ENCODE peak calls at places on chromosome 4, in four cellular contexts. V, D, E and W are unnamed samples.

GRCh38 chr4:101355767-101356702 is 8.7 kb upstream of the PPP3CA start:
- DNase-seq in V (no peak), E (peak; percentile 92), D (no peak), W (peak; percentile 80)

GRCh38 chr4:8182858-8183725 is 16.0 kb upstream of the SH3TC1 start:
- DNase-seq in E (peak; percentile 70), D (peak; percentile 86), V (peak; percentile 77), W (peak; percentile 76)

GRCh38 chr4:140755811-140756291 is 334 bp downstream of the TBC1D9 start:
- DNase-seq in D (no peak), V (no peak), E (peak; percentile 46), W (peak; percentile 70)

GRCh38 chr4:89158884-89159503 is 47.7 kb downstream of the TIGD2 start:
- DNase-seq in E (peak; percentile 43), D (no peak), V (peak; percentile 25), W (peak; percentile 77)

GRCh38 chr4:82469776-82470345 is 39.5 kb downstream of the ENOPH1 start:
- DNase-seq in V (no peak), D (no peak), E (peak; percentile 70), W (peak; percentile 61)

GRCh38 chr4:77881460-77882295 is 19.0 kb downstream of the MRPL1 start:
- DNase-seq in D (no peak), E (peak; percentile 52), V (no peak), W (no peak)

GRCh38 chr4:83285022-83285387 is 407 bp upstream of the COQ2 start:
- DNase-seq in E (peak; percentile 29), V (no peak), D (no peak), W (peak; percentile 74)

GRCh38 chr4:169823685-169824084 is 65.9 kb upstream of the HPF1 start:
- DNase-seq in E (peak; percentile 60), V (peak; percentile 11), D (no peak), W (peak; percentile 51)

GRCh38 chr4:44016582-44017421 is 431.8 kb downstream of the KCTD8 start:
- DNase-seq in D (no peak), E (peak; percentile 23), V (no peak), W (no peak)

GRCh38 chr4:10732235-10732975 is 47.8 kb upstream of the CLNK start:
- DNase-seq in E (no peak), V (no peak), D (no peak), W (no peak)

GRCh38 chr4:154507170-154507569 is 15.6 kb upstream of the DCHS2 start:
- DNase-seq in D (peak; percentile 45), V (no peak), E (no peak), W (no peak)

GRCh38 chr4:136651932-136652331 is 880.4 kb downstream of the PCDH18 start:
- DNase-seq in E (peak; percentile 38), D (no peak), V (no peak), W (peak; percentile 17)

GRCh38 chr4:163332526-163333405 is at the start of gene NPY1R:
- DNase-seq in V (peak; percentile 49), E (peak; percentile 73), D (no peak), W (peak; percentile 80)

GRCh38 chr4:3688018-3688998 is 77.9 kb upstream of the ADRA2C start:
- DNase-seq in D (no peak), E (peak; percentile 1), V (no peak), W (no peak)

GRCh38 chr4:155667538-155668511 is 1.2 kb downstream of the GUCY1A1 start:
- DNase-seq in D (no peak), E (peak; percentile 27), V (no peak), W (peak; percentile 66)

GRCh38 chr4:88600129-88600849 is 8.0 kb downstream of the HERC3 start:
- DNase-seq in V (no peak), E (peak; percentile 95), D (peak; percentile 42), W (peak; percentile 92)

GRCh38 chr4:21835712-21836111 is 112.9 kb downstream of the KCNIP4 start:
- DNase-seq in D (no peak), E (no peak), V (no peak), W (peak; percentile 17)

GRCh38 chr4:77203380-77204197 is 46.6 kb downstream of the CCNG2 start:
- DNase-seq in D (peak; percentile 74), V (peak; percentile 61), E (peak; percentile 82), W (peak; percentile 77)

GRCh38 chr4:141065872-141066271 is 67.4 kb downstream of the RNF150 start:
- DNase-seq in V (no peak), D (no peak), E (no peak), W (no peak)

GRCh38 chr4:150402968-150403367 is 179.0 kb upstream of the MAB21L2 start:
- DNase-seq in E (peak; percentile 24), D (no peak), V (no peak), W (peak; percentile 39)

GRCh38 chr4:8548731-8549351 is 31.4 kb upstream of the GPR78 start:
- DNase-seq in D (no peak), E (no peak), V (no peak), W (no peak)

GRCh38 chr4:186820371-186820990 is 96.8 kb upstream of the FAT1 start:
- DNase-seq in V (no peak), D (no peak), E (peak; percentile 61), W (peak; percentile 68)

GRCh38 chr4:171813195-171813955 is at the start of gene GALNTL6:
- DNase-seq in E (no peak), D (no peak), V (no peak), W (no peak)

GRCh38 chr4:66840178-66840577 is 705.1 kb downstream of the CENPC start:
- DNase-seq in E (no peak), D (no peak), V (no peak), W (no peak)

GRCh38 chr4:2339458-2340271 is 77.8 kb upstream of the MXD4 start:
- DNase-seq in D (no peak), E (no peak), V (no peak), W (no peak)

GRCh38 chr4:186685744-186686143 is 37.9 kb downstream of the FAT1 start:
- DNase-seq in V (no peak), E (peak; percentile 92), D (peak; percentile 44), W (no peak)

GRCh38 chr4:60934896-60935295 is 265.2 kb upstream of the ADGRL3 start:
- DNase-seq in E (no peak), V (no peak), D (no peak), W (no peak)

DNA sequence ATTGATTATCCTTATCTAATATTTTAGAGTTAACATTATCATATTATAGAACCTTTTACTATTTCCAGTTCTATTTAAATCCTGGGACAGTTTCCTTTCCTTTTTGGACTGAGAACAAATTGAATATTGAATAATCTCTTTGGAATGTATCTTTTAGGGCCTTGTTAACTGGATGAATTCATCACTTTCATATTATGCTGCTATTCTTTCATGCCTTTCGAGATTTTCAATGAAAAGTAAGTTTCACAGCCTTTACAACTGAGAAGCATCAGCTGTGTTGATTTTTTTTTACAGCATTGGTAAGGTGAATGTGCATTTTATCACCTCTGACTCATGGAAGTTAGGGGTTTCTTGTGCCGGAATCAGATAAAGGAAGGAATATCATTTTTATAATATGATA is 39.6 kb downstream of the PDLIM5 start:
- DNase-seq in D (no peak), E (peak; percentile 52), V (no peak), W (peak; percentile 42)
- H3K9me1 ChIP-seq in D (no peaks in the 10 kb centered on the region), E (peaks cover 3% of the 10 kb centered on the region), V (no peaks in the 10 kb centered on the region), W (no peaks in the 10 kb centered on the region)

GRCh38 chr4:24745172-24745895 is 50.0 kb upstream of the SOD3 start:
- DNase-seq in V (no peak), D (no peak), E (no peak), W (no peak)
- H3K9me1 ChIP-seq in V (no peaks in the 10 kb centered on the region), D (no peaks in the 10 kb centered on the region), E (no peaks in the 10 kb centered on the region), W (no peaks in the 10 kb centered on the region)

DNA sequence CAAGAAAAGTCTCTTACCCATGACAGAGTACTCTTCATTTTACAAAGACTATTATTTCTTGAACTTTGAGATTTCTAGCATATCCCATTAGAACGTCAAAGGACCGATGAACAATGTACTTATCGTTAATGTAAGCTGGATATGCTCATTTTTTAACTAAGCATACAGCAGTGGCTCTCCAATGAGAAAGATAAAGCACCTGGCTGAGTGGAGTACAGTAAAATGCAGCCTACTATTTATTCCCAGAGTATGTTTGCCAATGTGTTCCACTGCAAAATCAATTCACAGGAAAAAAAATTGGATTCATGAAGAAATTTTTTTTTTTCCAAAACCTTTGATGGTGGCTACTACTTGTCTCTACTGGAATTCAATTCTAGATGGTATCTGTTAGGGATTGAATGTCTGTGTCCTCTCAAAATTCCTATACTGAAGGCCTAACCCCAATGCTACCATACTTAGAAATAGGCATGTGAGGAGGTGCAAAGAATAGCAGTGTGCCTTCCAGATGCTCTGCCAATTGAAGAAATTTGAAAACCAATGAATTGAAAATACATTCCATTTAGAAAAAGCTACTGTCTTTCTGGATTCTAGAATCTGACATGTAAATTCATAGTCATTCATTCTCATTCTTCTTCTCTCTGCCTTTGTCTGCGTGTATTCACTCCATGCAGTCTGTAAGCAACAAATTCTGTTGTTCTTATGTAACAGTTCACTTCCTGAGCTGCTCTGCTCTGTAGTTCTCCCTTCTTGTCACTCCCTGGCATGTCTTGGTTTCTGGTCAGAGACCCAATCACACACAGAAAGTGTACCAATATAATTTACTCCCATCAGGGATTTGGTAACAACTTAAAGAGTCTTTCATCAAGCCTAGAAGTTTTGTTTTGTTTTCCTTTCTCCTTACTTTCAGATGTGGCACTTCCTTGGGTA is 61.4 kb downstream of the PAPSS1 start:
- DNase-seq in V (no peak), D (no peak), E (no peak), W (peak; percentile 7)
- H3K9me1 ChIP-seq in V (no peaks in the 10 kb centered on the region), D (no peaks in the 10 kb centered on the region), E (no peaks in the 10 kb centered on the region), W (no peaks in the 10 kb centered on the region)

DNA sequence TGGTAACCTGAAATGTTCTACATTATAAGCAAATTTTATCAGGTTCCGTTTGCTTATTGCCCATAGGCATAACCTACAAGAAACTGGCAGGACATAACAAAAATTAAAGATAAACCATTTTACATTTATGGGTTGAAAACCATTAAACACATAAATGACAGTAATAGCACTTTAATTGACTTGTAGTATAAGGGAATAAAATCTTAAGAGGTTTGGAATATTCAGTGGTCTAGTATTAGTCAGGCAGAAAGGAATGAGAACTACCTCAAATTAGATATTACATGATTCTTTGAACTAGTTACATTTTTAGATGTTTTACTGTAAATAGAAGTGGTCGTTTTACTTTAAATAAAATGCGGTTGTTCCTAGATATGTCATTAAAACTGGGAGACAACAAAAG is 111.9 kb downstream of the ADAMTS3 start:
- DNase-seq in V (no peak), D (no peak), E (no peak), W (no peak)
- H3K9me1 ChIP-seq in V (no peaks in the 10 kb centered on the region), D (no peaks in the 10 kb centered on the region), E (no peaks in the 10 kb centered on the region), W (no peaks in the 10 kb centered on the region)

GRCh38 chr4:126405369-126405982 is 1090.7 kb downstream of the FAT4 start:
- DNase-seq in D (no peak), V (no peak), E (peak; percentile 39), W (peak; percentile 26)
- H3K9me1 ChIP-seq in D (no peaks in the 10 kb centered on the region), V (no peaks in the 10 kb centered on the region), E (peaks cover 4% of the 10 kb centered on the region), W (no peaks in the 10 kb centered on the region)

GRCh38 chr4:42558156-42558555 is 98.7 kb downstream of the ATP8A1 start:
- DNase-seq in V (no peak), D (no peak), E (no peak), W (no peak)
- H3K9me1 ChIP-seq in V (no peaks in the 10 kb centered on the region), D (no peaks in the 10 kb centered on the region), E (no peaks in the 10 kb centered on the region), W (no peaks in the 10 kb centered on the region)

GRCh38 chr4:85824166-85824945 is 349.4 kb downstream of the ARHGAP24 start:
- DNase-seq in V (no peak), D (no peak), E (no peak), W (peak; percentile 68)
- H3K9me1 ChIP-seq in V (no peaks in the 10 kb centered on the region), D (no peaks in the 10 kb centered on the region), E (no peaks in the 10 kb centered on the region), W (no peaks in the 10 kb centered on the region)

GRCh38 chr4:108626056-108626455 is 5.7 kb downstream of the RPL34 start:
- DNase-seq in E (no peak), V (no peak), D (no peak), W (no peak)
- H3K9me1 ChIP-seq in E (no peaks in the 10 kb centered on the region), V (no peaks in the 10 kb centered on the region), D (no peaks in the 10 kb centered on the region), W (no peaks in the 10 kb centered on the region)

DNA sequence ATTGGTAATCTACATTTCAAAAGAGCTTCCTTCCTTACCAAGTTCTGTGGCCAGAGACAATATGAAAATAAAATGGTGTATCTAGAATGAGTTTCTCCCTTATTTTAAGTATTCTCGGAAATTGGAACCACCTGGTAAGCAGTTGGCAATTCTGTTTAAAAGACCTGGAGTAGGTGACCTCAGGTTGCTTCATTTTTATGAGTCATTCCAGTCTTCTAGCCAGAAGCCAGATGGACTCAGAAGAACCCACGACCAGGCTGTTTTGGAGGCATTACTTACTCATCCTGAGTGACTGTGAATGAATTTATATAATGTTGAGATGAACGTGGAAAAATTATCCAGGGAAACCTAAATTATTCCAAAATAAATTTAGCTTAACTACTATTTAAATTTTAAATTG is 9.1 kb downstream of the BMPR1B start:
- DNase-seq in V (no peak), D (peak; percentile 19), E (peak; percentile 60), W (no peak)
- H3K9me1 ChIP-seq in V (no peaks in the 10 kb centered on the region), D (no peaks in the 10 kb centered on the region), E (no peaks in the 10 kb centered on the region), W (no peaks in the 10 kb centered on the region)